ENCODE peak calls at places on chromosomes 5 and 9, in four cellular contexts. T, G, B and A are unnamed samples.

GRCh38 chr5:125607018-125607417 is 816.2 kb upstream of the GRAMD2B start:
- DNase-seq in T (peak; percentile 66), G (no peak), B (no peak), A (no peak)

GRCh38 chr5:66517361-66517760 is 78.8 kb upstream of the MAST4 start:
- DNase-seq in T (no peak), G (no peak), B (no peak), A (no peak)

GRCh38 chr9:126366366-126367011 is 39.9 kb downstream of the MVB12B start:
- DNase-seq in T (no peak), G (peak; percentile 34), B (no peak), A (no peak)

GRCh38 chr9:120474579-120475243 is 105.3 kb downstream of the CDK5RAP2 start:
- DNase-seq in T (peak; percentile 22), G (no peak), B (no peak), A (no peak)

GRCh38 chr9:93713716-93714115 is 137.3 kb downstream of the PHF2 start:
- DNase-seq in T (no peak), G (no peak), B (no peak), A (no peak)

GRCh38 chr9:134314039-134314949 is 12.0 kb upstream of the RXRA start:
- DNase-seq in T (no peak), G (peak; percentile 14), B (no peak), A (peak; percentile 46)

GRCh38 chr9:5518937-5519319 is 8.6 kb downstream of the PDCD1LG2 start:
- DNase-seq in T (no peak), G (no peak), B (no peak), A (no peak)

GRCh38 chr5:133930061-133930823 is 38.2 kb downstream of the C5orf15 start:
- DNase-seq in T (peak; percentile 75), G (no peak), B (peak; percentile 24), A (no peak)

GRCh38 chr9:15469862-15470261 is 40.9 kb downstream of the PSIP1 start:
- DNase-seq in T (peak; percentile 67), G (no peak), B (no peak), A (no peak)

GRCh38 chr9:131395745-131396479 is 2.0 kb downstream of the PRRC2B start:
- DNase-seq in T (no peak), G (no peak), B (no peak), A (no peak)

GRCh38 chr9:107620801-107621200 is 131.2 kb upstream of the KLF4 start:
- DNase-seq in T (no peak), G (no peak), B (no peak), A (no peak)

GRCh38 chr5:43553381-43553780 is 3.5 kb downstream of the PAIP1 start:
- DNase-seq in T (peak; percentile 50), G (no peak), B (no peak), A (no peak)

GRCh38 chr5:170388240-170388639 is 927 bp downstream of the KCNMB1 start:
- DNase-seq in T (no peak), G (no peak), B (no peak), A (no peak)

GRCh38 chr5:28473531-28474107 is 1435.2 kb upstream of the CDH9 start:
- DNase-seq in T (no peak), G (no peak), B (no peak), A (no peak)

GRCh38 chr9:137222190-137223077 is at the start of gene RNF208:
- DNase-seq in T (no peak), G (no peak), B (no peak), A (peak; percentile 45)
- H3K27ac ChIP-seq in T (peak within 1 kb of the TSS; percentile 15), G (peak within 1 kb of the TSS; percentile 96), B (peak within 1 kb of the TSS; percentile 89), A (peak within 1 kb of the TSS; percentile 90)

GRCh38 chr9:7936201-7936600 is 136.6 kb upstream of the DMAC1 start:
- DNase-seq in T (no peak), G (no peak), B (no peak), A (no peak)
- H3K4me3 ChIP-seq in T (no peak overlapping the region), G (no peak overlapping the region), B (peak overlapping the region; percentile 8), A (no peak overlapping the region)

GRCh38 chr5:172871561-172871960 is 37.5 kb downstream of the ERGIC1 start:
- DNase-seq in T (no peak), G (no peak), B (no peak), A (no peak)

GRCh38 chr5:172874647-172875371 is 40.8 kb downstream of the ERGIC1 start:
- DNase-seq in T (no peak), G (no peak), B (no peak), A (no peak)

GRCh38 chr5:172871982-172872381 is 37.9 kb downstream of the ERGIC1 start:
- DNase-seq in T (peak; percentile 52), G (no peak), B (no peak), A (no peak)

GRCh38 chr5:172872997-172873491 is 39.0 kb downstream of the ERGIC1 start:
- DNase-seq in T (peak; percentile 64), G (peak; percentile 85), B (no peak), A (peak; percentile 82)

GRCh38 chr5:172873513-172873912 is 39.5 kb downstream of the ERGIC1 start:
- DNase-seq in T (no peak), G (no peak), B (no peak), A (no peak)
- H3K27ac ChIP-seq in T (peak overlapping the region; percentile 86), G (peak overlapping the region; percentile 95), B (peak overlapping the region; percentile 99), A (peak overlapping the region; percentile 95)

DNA sequence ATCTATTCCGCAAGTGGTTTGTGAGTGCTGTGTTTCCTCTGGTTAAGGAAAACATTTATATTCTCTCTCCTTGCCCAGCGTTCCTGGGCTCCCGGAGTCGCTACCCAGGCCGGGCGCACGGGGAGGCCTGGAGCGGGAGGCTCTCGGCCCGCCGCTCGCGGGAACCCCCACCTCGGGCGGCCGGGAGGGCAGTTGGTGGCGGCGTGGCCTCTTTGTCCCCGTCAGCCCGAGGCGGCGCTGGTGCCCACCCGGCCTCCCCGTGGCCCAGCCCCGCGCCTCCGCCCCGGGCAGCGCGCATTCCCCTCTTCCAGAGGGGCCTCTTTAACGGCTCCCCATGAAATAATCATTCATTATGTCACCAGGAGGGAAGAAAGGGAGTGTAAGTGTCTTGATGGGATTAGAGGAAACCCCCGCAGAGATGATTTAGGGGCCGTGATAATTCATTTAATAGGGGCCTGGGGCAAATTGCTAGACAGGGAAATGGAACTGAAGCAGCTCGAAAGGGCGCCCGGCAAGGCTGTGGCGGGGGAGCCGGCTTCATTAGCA is 181.9 kb upstream of the TBCA start:
- DNase-seq in T (no peak), G (no peak), B (no peak), A (no peak)
- H3K4me3 ChIP-seq in T (no peak overlapping the region), G (peak overlapping the region; percentile 40), B (peak overlapping the region; percentile 32), A (no peak overlapping the region)

GRCh38 chr9:84950879-84951811 is 281.6 kb downstream of the NTRK2 start:
- DNase-seq in T (no peak), G (no peak), B (no peak), A (no peak)
- H3K27ac ChIP-seq in T (no peak overlapping the region), G (no peak overlapping the region), B (no peak overlapping the region), A (no peak overlapping the region)

GRCh38 chr9:136267261-136268111 is 21.9 kb upstream of the QSOX2 start:
- DNase-seq in T (peak; percentile 78), G (peak; percentile 80), B (no peak), A (peak; percentile 86)
- H3K4me3 ChIP-seq in T (peak overlapping the region; percentile 47), G (peak overlapping the region; percentile 66), B (peak overlapping the region; percentile 68), A (no peak overlapping the region)

DNA sequence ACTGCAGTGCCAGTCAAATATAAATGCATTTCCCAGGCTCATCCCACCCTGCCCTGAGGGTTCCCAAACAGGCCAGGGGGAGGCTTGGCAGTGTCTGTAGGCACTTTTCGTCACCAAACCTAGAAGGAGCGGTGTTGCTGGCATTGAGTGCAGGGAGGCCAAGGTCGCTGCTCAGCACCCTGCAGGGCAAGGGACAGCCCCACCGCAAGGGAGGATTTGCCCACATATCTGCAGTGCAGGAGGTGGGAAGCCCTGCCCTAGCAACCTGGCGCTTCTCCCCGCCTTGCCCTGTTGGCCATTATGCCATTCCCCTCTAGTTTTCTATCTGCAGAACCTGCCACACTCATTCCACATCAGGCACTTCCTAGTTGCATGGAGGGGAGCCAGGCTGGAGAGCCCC is 327.8 kb upstream of the ADCY2 start:
- DNase-seq in T (no peak), G (no peak), B (no peak), A (no peak)
- H3K27ac ChIP-seq in T (no peak overlapping the region), G (no peak overlapping the region), B (no peak overlapping the region), A (no peak overlapping the region)

GRCh38 chr5:82813951-82814350 is 263.2 kb downstream of the TMEM167A start:
- DNase-seq in T (no peak), G (no peak), B (no peak), A (no peak)
- H3K4me3 ChIP-seq in T (no peak overlapping the region), G (no peak overlapping the region), B (no peak overlapping the region), A (no peak overlapping the region)

GRCh38 chr5:146584750-146585149 is 68.8 kb upstream of the GPR151 start:
- DNase-seq in T (no peak), G (no peak), B (no peak), A (no peak)
- H3K27ac ChIP-seq in T (no peak overlapping the region), G (no peak overlapping the region), B (no peak overlapping the region), A (no peak overlapping the region)

GRCh38 chr9:18441245-18441644 is 32.7 kb upstream of the ADAMTSL1 start:
- DNase-seq in T (peak; percentile 63), G (no peak), B (no peak), A (no peak)

GRCh38 chr9:18442629-18443491 is 31.1 kb upstream of the ADAMTSL1 start:
- DNase-seq in T (peak; percentile 87), G (peak; percentile 72), B (no peak), A (peak; percentile 58)

GRCh38 chr9:18437315-18438200 is 36.4 kb upstream of the ADAMTSL1 start:
- DNase-seq in T (peak; percentile 65), G (peak; percentile 48), B (peak; percentile 9), A (peak; percentile 62)

GRCh38 chr9:18438951-18439350 is 35.0 kb upstream of the ADAMTSL1 start:
- DNase-seq in T (no peak), G (no peak), B (no peak), A (no peak)

DNA sequence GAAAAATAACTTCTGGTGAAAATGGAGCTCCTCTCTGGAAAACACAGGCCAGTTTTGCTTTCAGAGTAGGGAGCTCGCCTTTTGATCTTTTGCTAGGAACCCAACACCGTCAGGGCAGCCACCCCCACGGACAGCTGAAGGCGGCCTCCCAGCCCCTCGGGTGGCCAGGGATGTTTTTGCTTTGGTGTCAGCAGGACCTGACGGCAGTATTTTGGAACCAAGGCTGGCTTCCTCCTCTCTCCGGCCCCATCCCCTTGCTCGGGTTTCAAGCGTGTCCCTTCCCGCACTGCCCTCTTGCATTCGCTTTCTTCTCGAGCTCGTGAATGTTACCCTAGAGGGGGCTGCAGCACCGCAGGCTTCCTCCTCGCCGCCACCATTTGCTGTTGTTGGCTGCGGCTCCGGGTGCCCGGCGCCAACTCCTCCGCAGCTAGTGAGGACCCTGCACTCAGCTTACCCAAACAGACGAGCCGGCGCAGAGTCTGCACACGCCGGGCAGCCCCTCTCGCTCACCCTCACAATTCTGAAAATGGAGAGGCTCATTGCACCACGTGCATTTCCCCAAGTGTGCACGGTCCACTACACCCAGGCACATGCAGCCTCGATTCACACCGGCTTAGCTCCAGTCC is 35.5 kb upstream of the ADAMTSL1 start:
- DNase-seq in T (peak; percentile 44), G (peak; percentile 38), B (peak; percentile 3), A (peak; percentile 38)
- H3K4me3 ChIP-seq in T (peak overlapping the region; percentile 12), G (peak overlapping the region; percentile 64), B (peak overlapping the region; percentile 69), A (peak overlapping the region; percentile 36)